ENCODE peak calls at places on chromosomes 13 and 19, in eight cellular contexts. Q is HL-60, Y is endothelial cell of umbilical vein, C is stomach, K is GM23338, X is SK-N-MC, G is esophagus muscularis mucosa, V is transverse colon. L is an unnamed sample.
A peak's percentile ranks its signal among the peaks of the same experiment; 100 is the strongest.

GRCh38 chr19:29260477-29261317 is 47.7 kb upstream of the UQCRFS1 start:
- DNase-seq in Q (peak; percentile 14), Y (no peak), C (no peak), K (peak; percentile 75), X (no peak), G (peak; percentile 60), V (no peak), L (no peak)

GRCh38 chr13:103799028-103799427 is 732.8 kb upstream of the SLC10A2 start:
- DNase-seq in Q (no peak), Y (no peak), C (no peak), K (no peak), X (no peak), G (no peak), V (no peak), L (no peak)

GRCh38 chr19:10552596-10553053 is 8.9 kb downstream of the ATG4D start:
- DNase-seq in Q (no peak), Y (no peak), C (no peak), K (peak; percentile 82), X (no peak), G (no peak), V (no peak), L (no peak)

GRCh38 chr13:88086577-88086976 is 415.4 kb downstream of the SLITRK5 start:
- DNase-seq in Q (no peak), Y (no peak), C (no peak), K (no peak), X (no peak), G (no peak), V (no peak), L (no peak)

GRCh38 chr19:35107541-35107939 is 8.1 kb upstream of the FXYD3 start:
- DNase-seq in Q (no peak), Y (no peak), C (peak; percentile 72), K (no peak), X (no peak), G (no peak), V (peak; percentile 78), L (no peak)

GRCh38 chr13:110638814-110639806 is 23.8 kb downstream of the NAXD start:
- DNase-seq in Q (no peak), Y (no peak), C (peak; percentile 22), K (no peak), X (no peak), G (no peak), V (no peak), L (no peak)

GRCh38 chr13:102011539-102011938 is 390.3 kb downstream of the FGF14 start:
- DNase-seq in Q (no peak), Y (no peak), C (no peak), K (no peak), X (no peak), G (no peak), V (no peak), L (no peak)

GRCh38 chr19:24159707-24160106 is 72.7 kb downstream of the ZNF254 start:
- DNase-seq in Q (no peak), Y (no peak), C (no peak), K (peak; percentile 58), X (no peak), G (no peak), V (no peak), L (no peak)

GRCh38 chr19:44925114-44925891 is 10.9 kb downstream of the APOC1 start:
- DNase-seq in Q (peak; percentile 92), Y (no peak), C (peak; percentile 52), K (no peak), X (no peak), G (no peak), V (peak; percentile 74), L (no peak)

GRCh38 chr19:28349604-28350003 is 863.3 kb downstream of the UQCRFS1 start:
- DNase-seq in Q (no peak), Y (no peak), C (no peak), K (no peak), X (no peak), G (no peak), V (no peak), L (no peak)

GRCh38 chr19:20287070-20287469 is 120.1 kb downstream of the ZNF486 start:
- DNase-seq in Q (no peak), Y (no peak), C (no peak), K (no peak), X (no peak), G (no peak), V (no peak), L (no peak)

GRCh38 chr13:103099894-103100293 is 33.7 kb upstream of the SLC10A2 start:
- DNase-seq in Q (no peak), Y (no peak), C (no peak), K (no peak), X (no peak), G (no peak), V (no peak), L (no peak)

GRCh38 chr13:107590556-107590955 is 624.8 kb downstream of the LIG4 start:
- DNase-seq in Q (no peak), Y (no peak), C (no peak), K (no peak), X (no peak), G (no peak), V (no peak), L (no peak)

GRCh38 chr13:50543767-50544166 is 299.7 kb downstream of the DLEU7 start:
- DNase-seq in Q (no peak), Y (no peak), C (no peak), K (peak; percentile 36), X (no peak), G (no peak), V (no peak), L (no peak)

DNA sequence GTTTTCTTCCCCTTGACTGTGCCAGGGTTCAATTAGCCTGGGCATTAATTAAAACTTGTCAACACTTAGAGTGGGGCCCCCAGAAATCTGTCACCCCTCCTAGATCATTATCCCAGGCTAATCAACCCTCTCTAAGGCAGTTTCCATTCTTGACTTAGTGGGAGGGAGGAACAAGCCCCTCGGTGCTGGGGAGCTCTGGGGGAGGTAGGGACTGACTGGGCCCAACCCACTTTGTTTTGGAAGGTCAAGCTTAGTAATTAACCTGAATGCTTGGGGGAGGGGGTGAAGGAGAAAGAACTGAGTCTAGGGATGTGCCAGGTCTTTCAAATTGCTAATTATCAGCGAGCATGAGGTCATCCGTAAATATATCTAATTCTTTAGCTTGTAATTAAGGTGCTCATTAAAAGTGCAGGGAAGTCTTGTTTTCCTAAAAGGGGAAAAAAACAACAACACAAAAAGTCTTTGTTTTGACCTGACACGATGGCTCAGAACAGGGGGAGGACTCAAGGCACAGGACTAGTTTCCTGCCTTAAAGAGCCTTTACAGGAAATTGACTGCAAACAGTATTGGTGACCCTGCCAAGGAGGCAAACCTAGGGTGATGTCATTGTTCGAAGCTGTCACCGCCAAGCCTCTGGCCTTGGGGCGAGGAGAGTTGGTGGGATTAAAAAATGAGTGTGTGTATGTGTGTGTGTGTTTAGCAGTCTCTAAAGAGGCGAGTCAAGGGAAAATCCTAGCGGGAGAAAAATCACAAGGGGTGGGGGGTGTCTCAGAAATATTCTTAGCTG is 19.4 kb downstream of the ACTN4 start:
- DNase-seq in Q (no peak), Y (peak; percentile 90), C (no peak), K (no peak), X (no peak), G (no peak), V (peak; percentile 47), L (no peak)
- TF ChIP-seq POLR2AphosphoS5 in Q (no peak), Y (peak; percentile 56), C (peak; percentile 29), K (no peak), X (no peak), G (peak; percentile 50), V (peak; percentile 22), L (no peak)

DNA sequence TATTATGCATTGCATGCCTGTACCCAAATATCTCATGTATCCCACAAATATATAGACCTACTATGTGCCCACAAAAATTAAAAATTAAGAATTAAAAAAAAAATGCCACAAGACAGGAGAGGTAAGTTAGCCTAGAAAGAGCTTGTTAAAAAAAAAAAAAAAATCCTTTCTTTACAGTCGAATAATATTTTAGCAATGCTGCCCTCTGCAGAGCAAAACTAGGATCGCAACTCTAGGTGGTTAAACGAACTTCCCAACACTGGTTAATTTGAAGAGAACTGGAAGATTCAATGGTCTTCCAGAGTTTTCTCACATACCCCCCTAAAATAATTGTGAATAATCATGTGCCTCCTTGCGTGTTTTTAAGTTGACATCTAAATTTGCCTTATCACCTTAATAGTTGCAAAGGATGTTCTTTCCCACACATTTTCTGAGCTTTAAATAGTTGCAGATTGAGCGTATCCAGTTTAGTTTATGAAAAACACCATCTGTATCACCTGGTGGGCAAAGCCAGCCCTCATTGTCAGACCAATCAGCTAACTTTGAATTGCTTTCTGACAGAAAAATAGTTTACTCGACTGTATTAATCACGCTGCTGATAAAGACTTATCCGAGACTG is 47.4 kb upstream of the RCBTB2 start:
- DNase-seq in Q (no peak), Y (peak; percentile 87), C (peak; percentile 85), K (peak; percentile 84), X (peak; percentile 30), G (peak; percentile 93), V (peak; percentile 84), L (no peak)
- H3K27ac ChIP-seq in Q (no peak overlapping the region), Y (no peak overlapping the region), C (no peak overlapping the region), K (no peak overlapping the region), X (no peak overlapping the region), G (no peak overlapping the region), V (peak overlapping the region; percentile 28), L (peak overlapping the region; percentile 3)

DNA sequence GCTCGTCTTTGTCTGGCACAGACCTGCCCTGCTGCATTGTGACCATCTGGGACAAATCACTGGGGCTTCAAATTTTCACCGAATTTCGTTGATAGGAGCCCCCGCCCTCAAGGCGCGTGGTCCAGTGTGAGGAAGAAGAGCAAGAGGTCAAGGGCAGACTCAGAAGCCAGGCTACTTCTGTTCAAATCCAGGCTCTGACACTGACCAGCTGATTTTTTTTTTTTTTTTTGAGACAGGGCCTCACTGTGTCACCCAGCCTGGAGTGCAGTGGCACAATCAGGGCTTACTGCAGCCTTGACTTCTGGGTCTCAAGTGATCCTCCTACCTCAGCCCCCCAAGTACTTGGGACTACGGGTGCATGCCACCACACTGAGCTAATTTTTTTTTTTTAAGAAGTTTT is 7.2 kb downstream of the SYNGR4 start:
- DNase-seq in Q (no peak), Y (no peak), C (no peak), K (no peak), X (no peak), G (no peak), V (no peak), L (no peak)
- TF ChIP-seq POLR2AphosphoS5 in Q (no peak), Y (no peak), C (no peak), K (no peak), X (no peak), G (no peak), V (no peak), L (no peak)

GRCh38 chr13:47287291-47287751 is 390.5 kb upstream of the HTR2A start:
- DNase-seq in Q (no peak), Y (no peak), C (no peak), K (peak; percentile 2), X (no peak), G (no peak), V (no peak), L (no peak)

GRCh38 chr13:47279956-47280355 is 383.1 kb upstream of the HTR2A start:
- DNase-seq in Q (no peak), Y (no peak), C (no peak), K (no peak), X (no peak), G (no peak), V (no peak), L (no peak)

GRCh38 chr13:47277774-47278173 is 380.9 kb upstream of the HTR2A start:
- DNase-seq in Q (no peak), Y (no peak), C (no peak), K (no peak), X (no peak), G (no peak), V (no peak), L (no peak)

DNA sequence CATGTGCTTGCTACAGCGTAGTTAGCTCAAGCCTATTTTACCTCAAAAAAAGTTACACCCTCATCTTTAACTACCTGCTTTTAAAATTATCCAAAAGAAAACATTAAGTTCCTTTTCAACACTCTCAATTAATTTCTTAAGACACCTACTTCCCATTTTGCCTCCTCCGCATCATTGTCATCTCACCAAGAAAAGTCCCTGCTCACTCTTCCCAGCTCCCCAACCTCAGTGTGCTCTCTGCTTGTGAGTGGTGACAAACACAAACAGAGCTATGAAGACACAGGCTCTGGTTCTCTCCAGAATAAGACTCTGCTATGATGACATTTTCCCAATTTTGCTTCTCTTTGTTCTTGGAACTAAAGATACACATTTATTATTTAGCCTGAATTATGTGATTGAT is 385.1 kb upstream of the HTR2A start:
- DNase-seq in Q (no peak), Y (no peak), C (no peak), K (no peak), X (no peak), G (no peak), V (no peak), L (no peak)
- H3K27ac ChIP-seq in Q (no peak overlapping the region), Y (no peak overlapping the region), C (no peak overlapping the region), K (no peak overlapping the region), X (no peak overlapping the region), G (no peak overlapping the region), V (no peak overlapping the region), L (no peak overlapping the region)